ENCODE peak calls at places on chromosomes 2 and 18, in six cellular contexts. One of them, this sample, is unnamed.

GRCh38 chr2:150480241-150480640 is 7.2 kb downstream of the RND3 start:
- DNase-seq in ureter: no peak
- DNase-seq in NCI-H748 treated with DMSO at 0.1 percent for 48 hours: no peak
- DNase-seq in T-helper 1 cell: no peak
- DNase-seq in hepatocyte: no peak
- DNase-seq in LHCN-M2: peak; percentile 73
- DNase-seq in this sample: no peak

GRCh38 chr2:235082939-235083338 is 131.1 kb downstream of the SH3BP4 start:
- DNase-seq in ureter: no peak
- DNase-seq in NCI-H748 treated with DMSO at 0.1 percent for 48 hours: no peak
- DNase-seq in T-helper 1 cell: no peak
- DNase-seq in hepatocyte: no peak
- DNase-seq in LHCN-M2: no peak
- DNase-seq in this sample: no peak

GRCh38 chr2:25685741-25686140 is 12.4 kb upstream of the DTNB start:
- DNase-seq in ureter: no peak
- DNase-seq in NCI-H748 treated with DMSO at 0.1 percent for 48 hours: no peak
- DNase-seq in T-helper 1 cell: no peak
- DNase-seq in hepatocyte: no peak
- DNase-seq in LHCN-M2: no peak
- DNase-seq in this sample: no peak

GRCh38 chr2:42140501-42140900 is 28.7 kb upstream of the EML4 start:
- DNase-seq in ureter: no peak
- DNase-seq in NCI-H748 treated with DMSO at 0.1 percent for 48 hours: no peak
- DNase-seq in T-helper 1 cell: no peak
- DNase-seq in hepatocyte: no peak
- DNase-seq in LHCN-M2: no peak
- DNase-seq in this sample: no peak

GRCh38 chr2:218516614-218517013 is 51.5 kb downstream of the USP37 start:
- DNase-seq in ureter: no peak
- DNase-seq in NCI-H748 treated with DMSO at 0.1 percent for 48 hours: no peak
- DNase-seq in T-helper 1 cell: no peak
- DNase-seq in hepatocyte: no peak
- DNase-seq in LHCN-M2: no peak
- DNase-seq in this sample: no peak

GRCh38 chr2:218854860-218855259 is 4.7 kb upstream of the WNT6 start:
- DNase-seq in ureter: no peak
- DNase-seq in NCI-H748 treated with DMSO at 0.1 percent for 48 hours: no peak
- DNase-seq in T-helper 1 cell: no peak
- DNase-seq in hepatocyte: no peak
- DNase-seq in LHCN-M2: no peak
- DNase-seq in this sample: no peak

GRCh38 chr2:238097201-238097987 is 2.7 kb upstream of the ESPNL start:
- DNase-seq in ureter: peak; percentile 35
- DNase-seq in NCI-H748 treated with DMSO at 0.1 percent for 48 hours: no peak
- DNase-seq in T-helper 1 cell: no peak
- DNase-seq in hepatocyte: no peak
- DNase-seq in LHCN-M2: no peak
- DNase-seq in this sample: no peak

GRCh38 chr18:76895498-76895897 is 73.1 kb downstream of the ZNF236 start:
- DNase-seq in ureter: no peak
- DNase-seq in NCI-H748 treated with DMSO at 0.1 percent for 48 hours: no peak
- DNase-seq in T-helper 1 cell: no peak
- DNase-seq in hepatocyte: no peak
- DNase-seq in LHCN-M2: no peak
- DNase-seq in this sample: no peak

GRCh38 chr2:37527362-37527761 is 144.1 kb downstream of the CDC42EP3 start:
- DNase-seq in ureter: no peak
- DNase-seq in NCI-H748 treated with DMSO at 0.1 percent for 48 hours: peak; percentile 94
- DNase-seq in T-helper 1 cell: no peak
- DNase-seq in hepatocyte: no peak
- DNase-seq in LHCN-M2: no peak
- DNase-seq in this sample: peak; percentile 35

GRCh38 chr2:182949052-182949451 is 82.6 kb upstream of the FRZB start:
- DNase-seq in ureter: no peak
- DNase-seq in NCI-H748 treated with DMSO at 0.1 percent for 48 hours: no peak
- DNase-seq in T-helper 1 cell: no peak
- DNase-seq in hepatocyte: no peak
- DNase-seq in LHCN-M2: no peak
- DNase-seq in this sample: no peak

GRCh38 chr18:52605345-52605744 is 265.3 kb downstream of the DCC start:
- DNase-seq in ureter: no peak
- DNase-seq in NCI-H748 treated with DMSO at 0.1 percent for 48 hours: no peak
- DNase-seq in T-helper 1 cell: no peak
- DNase-seq in hepatocyte: no peak
- DNase-seq in LHCN-M2: no peak
- DNase-seq in this sample: no peak

GRCh38 chr2:216761119-216761518 is 65.8 kb upstream of the IGFBP5 start:
- DNase-seq in ureter: no peak
- DNase-seq in NCI-H748 treated with DMSO at 0.1 percent for 48 hours: peak; percentile 85
- DNase-seq in T-helper 1 cell: no peak
- DNase-seq in hepatocyte: no peak
- DNase-seq in LHCN-M2: no peak
- DNase-seq in this sample: no peak